ENCODE peak calls at places on chromosomes 12 and 14, in six cellular contexts. W is IMR-90, O is A549, N is uterus, I is tibial nerve, Z is body of pancreas. S is an unnamed sample. For H3K4me1, the result is how much of the 10 kb centered on the place peaks cover.

GRCh38 chr12:49092086-49092815 is 2.4 kb downstream of the DHH start:
- DNase-seq in W (peak), Z (peak), O (peak), I (peak), N (peak), S (peak)

GRCh38 chr12:32444895-32445294 is 45.5 kb downstream of the FGD4 start:
- DNase-seq in N (no peak), W (peak), Z (peak), I (no peak), O (no peak), S (no peak)

GRCh38 chr12:65164774-65165173 is 4.6 kb upstream of the LEMD3 start:
- DNase-seq in Z (no peak), N (no peak), I (no peak), W (no peak), O (no peak), S (no peak)

GRCh38 chr12:93788853-93789252 is 111.7 kb downstream of the CRADD start:
- DNase-seq in N (no peak), W (no peak), I (no peak), Z (no peak), O (no peak), S (no peak)

GRCh38 chr12:6462234-6462995 is 8.1 kb downstream of the VAMP1 start:
- DNase-seq in W (no peak), N (no peak), Z (no peak), I (no peak), O (no peak), S (no peak)

GRCh38 chr14:20612403-20612802 is 21.2 kb upstream of the RNASE12 start:
- DNase-seq in O (no peak), Z (no peak), N (no peak), I (no peak), W (no peak), S (no peak)

GRCh38 chr12:101297661-101298060 is 17.8 kb downstream of the UTP20 start:
- DNase-seq in I (no peak), Z (no peak), N (no peak), O (no peak), W (peak), S (no peak)

GRCh38 chr12:106771425-106771824 is 3.1 kb upstream of the RIC8B start:
- DNase-seq in W (no peak), O (no peak), I (no peak), Z (no peak), N (no peak), S (no peak)

GRCh38 chr12:113232232-113232615 is 11.0 kb downstream of the TPCN1 start:
- DNase-seq in N (no peak), O (no peak), Z (no peak), I (no peak), W (no peak), S (no peak)
- H3K27ac ChIP-seq in N (no peak), O (no peak), Z (peak), I (peak), W (no peak), S (no peak)

DNA sequence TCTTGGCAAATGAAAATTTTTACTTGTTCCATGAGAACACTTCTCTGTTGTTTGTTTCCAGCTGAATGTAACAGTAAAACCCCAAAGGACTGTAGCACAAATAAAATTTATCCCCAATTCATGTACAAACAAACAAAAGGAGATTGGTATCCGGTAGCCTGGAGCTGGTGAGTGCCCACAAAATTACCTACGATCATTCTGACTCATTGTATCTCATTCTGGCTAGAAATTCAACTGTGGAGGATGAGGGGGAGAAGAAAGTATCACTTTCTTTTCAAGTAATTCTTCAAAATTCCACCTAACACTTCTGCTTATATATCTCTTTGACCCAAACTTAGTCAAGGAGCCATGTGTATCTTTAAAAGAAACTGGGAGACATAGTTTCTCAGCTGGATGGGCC is 268.5 kb downstream of the ALG10B start:
- DNase-seq in O (no peak), N (no peak), I (no peak), W (no peak), Z (no peak), S (no peak)
- H3K4me1 ChIP-seq in O (under half), N (under half), I (under half), W (under half), Z (under half), S (under half)

GRCh38 chr12:53727310-53728041 is at the start of gene CALCOCO1:
- DNase-seq in Z (peak), N (peak), W (peak), I (peak), O (peak), S (peak)
- TF ChIP-seq POLR2A in Z (peak), N (peak), W (no peak), I (peak), O (peak), S (no peak)

GRCh38 chr12:75943730-75944096 is 87.9 kb downstream of the PHLDA1 start:
- DNase-seq in N (no peak), Z (no peak), O (no peak), I (no peak), W (no peak), S (no peak)
- H3K27ac ChIP-seq in N (peak), Z (peak), O (peak), I (peak), W (peak), S (no peak)

GRCh38 chr14:52020315-52020714 is 31.0 kb downstream of the RTRAF start:
- DNase-seq in Z (no peak), I (no peak), N (no peak), O (no peak), W (no peak), S (no peak)
- H3K4me1 ChIP-seq in Z (under half), I (under half), N (under half), O (under half), W (under half), S (under half)

DNA sequence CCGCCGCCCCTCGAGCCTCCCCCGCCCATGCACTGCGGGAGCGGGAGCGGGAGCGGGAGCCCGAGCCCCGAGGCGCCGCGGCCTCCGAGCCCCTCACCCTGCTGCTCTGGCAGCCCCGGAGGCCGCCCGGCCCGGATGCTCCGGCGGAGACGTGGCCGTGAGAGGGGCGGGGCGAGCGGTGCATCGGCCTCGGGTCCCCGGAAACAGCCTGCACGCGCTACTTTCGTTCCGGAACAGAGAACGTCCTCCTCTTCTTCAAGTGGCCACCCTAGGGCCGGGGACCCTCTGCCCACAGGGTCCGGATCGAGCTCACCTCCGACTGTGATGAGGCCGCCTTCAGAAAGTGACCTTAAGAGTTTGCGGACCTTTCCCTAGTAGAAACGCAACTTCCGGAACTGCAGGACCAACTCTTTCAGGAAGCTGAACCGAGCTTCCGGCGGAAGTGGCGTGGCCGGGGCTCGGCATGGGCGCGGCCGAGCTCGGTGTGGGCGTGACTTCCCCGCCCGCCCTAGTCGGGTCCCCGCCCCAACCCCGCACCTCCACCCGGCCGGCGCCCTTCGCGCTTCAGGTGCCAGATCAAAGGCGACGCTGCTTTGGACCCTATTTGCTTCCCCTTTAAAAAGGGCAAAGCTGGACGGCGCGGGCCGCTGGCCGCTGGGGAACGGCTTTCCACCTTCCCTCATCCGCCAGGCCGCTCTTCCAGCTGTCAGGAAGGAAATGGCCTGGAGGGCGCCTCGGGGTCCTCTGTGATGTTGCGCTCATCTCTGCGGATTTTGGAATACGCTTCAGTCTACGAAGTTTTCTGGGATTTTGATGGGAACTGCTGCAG is at the start of gene GOLGA3:
- DNase-seq in O (peak), W (peak), N (peak), Z (peak), I (peak), S (peak)
- TF ChIP-seq POLR2A in O (peak), W (peak), N (peak), Z (peak), I (peak), S (peak)

DNA sequence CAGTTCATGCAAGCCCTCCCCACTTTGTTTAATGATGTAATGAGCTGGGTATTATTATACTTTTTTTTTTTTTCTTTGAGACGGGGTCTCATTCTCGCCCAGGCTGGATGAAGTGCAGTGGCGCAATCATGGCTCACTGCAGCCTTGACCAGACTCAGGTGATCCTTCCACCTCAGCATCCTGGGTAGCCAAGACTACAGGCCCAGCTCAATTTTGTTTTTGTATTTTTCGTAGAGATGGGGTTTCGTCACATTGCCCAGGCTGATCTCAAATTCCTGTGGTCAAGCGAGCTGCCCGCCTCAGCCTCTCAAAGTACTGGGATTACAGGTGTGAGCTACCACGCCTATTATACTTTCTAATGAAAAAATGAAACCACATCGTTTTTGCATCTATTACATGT is 4.5 kb upstream of the DCAF11 start:
- DNase-seq in I (no peak), O (no peak), Z (no peak), W (no peak), N (no peak), S (no peak)
- H3K27ac ChIP-seq in I (no peak), O (no peak), Z (peak), W (no peak), N (no peak), S (no peak)

DNA sequence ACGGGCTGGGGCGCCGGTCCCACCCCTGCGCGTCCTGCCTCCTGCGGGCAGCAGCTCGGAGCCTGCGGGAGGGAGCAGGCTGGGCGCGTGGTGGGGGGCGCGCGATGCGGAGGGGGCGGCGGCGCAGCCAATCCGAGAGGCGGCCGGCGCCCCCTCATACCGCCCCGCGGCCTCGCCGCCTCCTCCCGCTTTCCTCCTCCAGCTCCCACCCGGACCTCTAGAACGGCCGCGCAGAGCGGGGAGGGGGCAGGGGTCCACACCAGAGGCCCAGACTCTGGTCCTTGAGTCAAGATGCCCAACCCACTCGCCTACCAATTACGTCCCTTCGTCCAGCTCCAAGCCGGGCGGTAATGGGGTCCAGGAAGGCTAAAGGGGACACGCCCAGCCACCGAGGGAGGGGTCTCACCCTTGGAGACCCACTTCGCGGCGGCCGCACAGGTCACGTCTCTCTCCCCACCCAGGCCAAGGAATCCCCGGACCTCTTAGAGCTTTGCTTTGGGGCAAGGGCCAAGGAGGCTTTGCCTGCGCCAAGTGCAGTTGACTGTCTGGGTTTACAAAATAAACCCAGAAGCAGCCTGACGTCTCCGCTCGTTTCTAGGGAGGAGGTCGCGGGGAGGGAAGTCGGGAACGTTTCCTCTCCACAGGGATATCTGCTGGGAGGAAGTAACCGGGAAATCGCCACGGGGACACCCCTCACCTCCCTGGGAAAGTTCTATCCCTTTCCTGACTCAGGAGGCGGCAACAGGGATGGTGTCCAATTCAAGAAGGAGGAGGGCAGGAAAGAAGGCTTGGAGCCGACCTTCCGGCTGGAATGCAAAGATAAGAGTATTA is at the start of gene AMIGO2:
- DNase-seq in W (peak), I (peak), O (peak), Z (peak), N (peak), S (peak)
- H3K4me1 ChIP-seq in W (under half), I (under half), O (under half), Z (under half), N (under half), S (under half)

S was measured in ovary.